ENCODE peak calls at places on chromosomes 16 and 17, in five cellular contexts. A is GM23248, S is fibroblast of lung, P is IMR-90, Y is MM.1S. I is an unnamed sample.

GRCh38 chr16:59635674-59636073 is 901.6 kb upstream of the GOT2 start:
- DNase-seq in A (peak; percentile 21), S (peak; percentile 86), P (peak; percentile 65), Y (no peak), I (no peak)

GRCh38 chr16:71540-72341 is 690 bp downstream of the RHBDF1 start:
- DNase-seq in A (peak; percentile 91), S (peak; percentile 78), P (peak; percentile 76), Y (no peak), I (peak; percentile 99)

GRCh38 chr17:12613566-12613965 is 52.1 kb upstream of the MYOCD start:
- DNase-seq in A (peak; percentile 26), S (peak; percentile 69), P (peak; percentile 89), Y (no peak), I (no peak)

GRCh38 chr16:3776316-3776715 is 59.0 kb upstream of the TRAP1 start:
- DNase-seq in A (no peak), S (no peak), P (no peak), Y (no peak), I (no peak)

GRCh38 chr17:7295230-7296180 is 1.1 kb upstream of the YBX2 start:
- DNase-seq in A (no peak), S (no peak), P (no peak), Y (no peak), I (peak; percentile 59)

GRCh38 chr16:58421529-58421928 is 29.3 kb downstream of the GINS3 start:
- DNase-seq in A (peak; percentile 24), S (peak; percentile 81), P (peak; percentile 37), Y (no peak), I (no peak)

GRCh38 chr17:21194210-21194609 is 19.8 kb downstream of the TMEM11 start:
- DNase-seq in A (peak; percentile 30), S (no peak), P (no peak), Y (no peak), I (peak; percentile 22)

GRCh38 chr17:73551756-73552155 is 92.5 kb downstream of the SDK2 start:
- DNase-seq in A (no peak), S (no peak), P (no peak), Y (no peak), I (peak; percentile 8)

GRCh38 chr17:59550703-59551102 is 14.7 kb upstream of the DHX40 start:
- DNase-seq in A (no peak), S (no peak), P (no peak), Y (no peak), I (no peak)

GRCh38 chr17:72053069-72053846 is 67.6 kb upstream of the SOX9 start:
- DNase-seq in A (peak; percentile 4), S (no peak), P (no peak), Y (no peak), I (no peak)

GRCh38 chr17:64771980-64772844 is 110.1 kb upstream of the SMURF2 start:
- DNase-seq in A (no peak), S (no peak), P (no peak), Y (no peak), I (no peak)

GRCh38 chr17:8867361-8867981 is at the start of gene PIK3R6:
- DNase-seq in A (no peak), S (no peak), P (no peak), Y (no peak), I (no peak)

GRCh38 chr17:77728022-77728671 is 230.4 kb upstream of the TNRC6C start:
- DNase-seq in A (peak; percentile 33), S (no peak), P (no peak), Y (no peak), I (no peak)

GRCh38 chr16:62064173-62064572 is 27.9 kb upstream of the CDH8 start:
- DNase-seq in A (no peak), S (no peak), P (no peak), Y (no peak), I (no peak)

GRCh38 chr16:62068747-62069146 is 32.5 kb upstream of the CDH8 start:
- DNase-seq in A (peak; percentile 0), S (no peak), P (no peak), Y (peak; percentile 35), I (no peak)

GRCh38 chr16:62067981-62068380 is 31.7 kb upstream of the CDH8 start:
- DNase-seq in A (no peak), S (no peak), P (no peak), Y (no peak), I (no peak)

GRCh38 chr16:62066747-62067146 is 30.5 kb upstream of the CDH8 start:
- DNase-seq in A (no peak), S (no peak), P (no peak), Y (no peak), I (no peak)

GRCh38 chr16:62067182-62067581 is 30.9 kb upstream of the CDH8 start:
- DNase-seq in A (no peak), S (no peak), P (no peak), Y (no peak), I (no peak)
- H3K4me2 ChIP-seq in A (no peak overlapping the region), S (no peak overlapping the region), P (no peak overlapping the region), Y (no peak overlapping the region), I (no peak overlapping the region)

DNA sequence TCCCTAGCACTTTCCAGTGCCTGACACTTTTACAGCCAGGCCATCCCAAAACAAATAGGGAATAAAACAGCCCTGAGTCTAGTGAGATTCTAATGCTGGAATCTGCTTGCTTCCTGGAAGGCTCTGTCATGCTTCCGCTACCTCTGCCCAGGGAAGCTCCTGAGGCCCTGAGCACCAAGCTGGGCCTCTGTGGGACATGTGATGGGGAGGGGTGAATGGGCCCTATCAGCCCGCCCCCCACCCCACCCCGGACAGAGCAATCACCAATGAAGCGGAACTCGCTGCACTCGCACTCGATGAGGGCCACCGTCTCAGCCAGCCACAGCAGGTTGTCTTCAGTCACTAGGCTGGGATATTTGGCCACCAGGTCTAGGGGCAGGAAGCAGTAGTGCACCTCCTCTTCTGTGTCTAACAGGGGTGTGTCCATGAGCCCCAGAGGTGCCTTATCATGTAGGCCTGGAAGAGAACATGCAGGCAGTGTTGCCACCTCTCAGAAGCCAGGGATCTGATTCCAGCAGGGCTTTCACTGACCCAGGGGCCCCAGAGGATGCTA is 23.6 kb downstream of the KCTD19 start:
- DNase-seq in A (no peak), S (no peak), P (no peak), Y (no peak), I (peak; percentile 48)
- H3K4me2 ChIP-seq in A (no peak overlapping the region), S (no peak overlapping the region), P (no peak overlapping the region), Y (no peak overlapping the region), I (no peak overlapping the region)

GRCh38 chr17:81939881-81940385 is 2.8 kb upstream of the PYCR1 start:
- DNase-seq in A (peak; percentile 75), S (peak; percentile 44), P (no peak), Y (no peak), I (no peak)
- H3K4me2 ChIP-seq in A (peak overlapping the region; percentile 29), S (peak overlapping the region; percentile 35), P (no peak overlapping the region), Y (no peak overlapping the region), I (peak overlapping the region; percentile 29)

DNA sequence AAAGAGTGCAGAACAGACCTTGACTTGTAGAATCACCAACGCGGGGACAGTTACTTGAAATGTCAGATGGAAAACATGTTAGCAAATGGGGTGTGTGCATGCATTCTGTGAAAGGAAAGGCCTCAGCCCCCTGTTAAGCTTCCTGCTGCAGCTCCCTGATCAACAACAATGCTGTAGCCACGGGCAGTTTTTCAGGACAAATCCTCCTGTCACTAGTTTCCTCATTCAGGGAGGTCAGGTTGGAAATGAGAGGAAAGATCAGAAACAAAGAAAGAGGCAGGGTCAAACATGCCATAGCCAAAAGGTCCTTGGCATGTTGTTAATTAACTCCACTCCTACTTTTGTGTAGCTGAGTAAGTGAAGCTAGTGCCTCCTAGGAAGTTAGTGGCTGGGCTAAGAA is 18.3 kb downstream of the SMIM36 start:
- DNase-seq in A (no peak), S (no peak), P (no peak), Y (no peak), I (no peak)
- H3K4me2 ChIP-seq in A (no peak overlapping the region), S (no peak overlapping the region), P (no peak overlapping the region), Y (no peak overlapping the region), I (no peak overlapping the region)

DNA sequence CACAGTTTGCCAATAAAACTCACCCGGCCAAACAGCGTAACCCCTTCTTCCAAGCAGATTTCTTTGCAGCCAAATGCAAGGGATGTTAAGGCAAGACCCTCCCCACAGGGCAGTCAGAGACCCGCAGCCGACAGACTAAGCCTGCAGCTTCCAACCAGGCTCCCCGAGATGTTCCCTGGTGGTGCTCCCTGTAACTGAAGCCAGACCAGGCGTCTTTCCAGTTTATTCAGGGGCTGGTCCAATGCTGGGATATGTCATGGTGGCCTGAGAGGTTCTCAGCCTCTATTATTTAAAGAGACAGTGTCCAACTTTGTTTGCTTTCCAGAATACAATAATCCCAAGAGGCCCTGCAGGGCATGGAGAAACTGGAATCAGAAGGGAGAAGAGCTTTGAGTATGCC is at the start of gene PMP22:
- DNase-seq in A (peak; percentile 48), S (no peak), P (no peak), Y (no peak), I (peak; percentile 83)
- H3K4me2 ChIP-seq in A (no peak within 1 kb of the TSS), S (peak within 1 kb of the TSS; percentile 52), P (no peak within 1 kb of the TSS), Y (no peak within 1 kb of the TSS), I (peak within 1 kb of the TSS; percentile 73)

GRCh38 chr17:34252890-34253525 is 2.1 kb upstream of the CCL2 start:
- DNase-seq in A (peak; percentile 80), S (peak; percentile 95), P (no peak), Y (no peak), I (no peak)
- H3K4me2 ChIP-seq in A (peak overlapping the region; percentile 77), S (peak overlapping the region; percentile 44), P (peak overlapping the region; percentile 42), Y (no peak overlapping the region), I (peak overlapping the region; percentile 88)

GRCh38 chr16:53985865-53986264 is 281.9 kb downstream of the FTO start:
- DNase-seq in A (no peak), S (no peak), P (no peak), Y (no peak), I (no peak)
- H3K4me2 ChIP-seq in A (no peak overlapping the region), S (no peak overlapping the region), P (no peak overlapping the region), Y (no peak overlapping the region), I (no peak overlapping the region)

DNA sequence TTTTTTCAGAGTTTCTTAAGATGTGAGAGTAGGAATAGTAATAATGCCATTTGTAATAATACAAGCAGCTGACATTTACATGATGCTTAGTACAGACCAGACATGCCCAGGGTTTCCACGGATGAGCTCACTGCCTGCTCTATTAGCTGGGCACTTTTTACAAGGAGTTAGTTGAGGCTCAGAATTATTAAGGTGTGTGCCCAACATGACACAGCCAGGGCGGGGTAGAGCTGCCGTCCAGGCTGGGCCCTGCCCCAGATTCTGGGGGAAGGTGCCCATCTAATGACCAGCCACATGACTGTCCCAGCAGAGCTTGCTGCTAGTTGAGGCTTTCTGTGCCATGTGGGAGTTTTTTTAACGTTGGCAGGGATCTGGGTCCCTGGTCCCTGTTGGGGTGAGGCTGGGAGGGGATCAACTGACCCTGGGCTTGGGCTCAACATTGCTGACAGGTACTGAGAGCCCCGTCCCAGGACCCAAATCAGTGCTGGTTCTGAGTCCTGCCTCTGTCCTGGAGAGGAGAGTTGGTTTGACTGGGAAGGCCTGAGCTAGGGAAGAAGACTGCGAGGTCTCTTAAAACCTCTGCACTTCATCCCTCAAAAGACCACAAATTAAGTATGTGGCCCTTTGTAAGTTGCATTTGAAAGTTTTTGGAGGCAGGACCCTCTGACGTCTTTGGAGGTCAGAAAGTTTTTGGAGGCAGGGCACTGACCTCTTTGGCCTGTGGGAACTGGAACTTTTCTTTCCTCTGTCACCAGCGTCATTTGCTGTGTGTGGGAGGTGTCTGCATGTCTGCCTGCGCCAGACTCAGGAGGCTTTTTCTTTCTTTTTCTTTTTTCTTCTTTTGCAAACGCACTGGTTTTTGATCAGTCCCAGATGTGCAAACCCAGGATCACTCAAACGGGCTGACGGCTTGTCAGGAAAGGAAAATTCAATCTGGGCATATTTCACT is 2.2 kb downstream of the CRISPLD2 start:
- DNase-seq in A (peak; percentile 71), S (no peak), P (no peak), Y (no peak), I (peak; percentile 61)
- H3K4me2 ChIP-seq in A (peak overlapping the region; percentile 95), S (peak overlapping the region; percentile 96), P (peak overlapping the region; percentile 75), Y (no peak overlapping the region), I (peak overlapping the region; percentile 99)

GRCh38 chr17:48066656-48067055 is 18.5 kb downstream of the NFE2L1 start:
- DNase-seq in A (peak; percentile 16), S (no peak), P (no peak), Y (no peak), I (no peak)
- H3K4me2 ChIP-seq in A (no peak overlapping the region), S (no peak overlapping the region), P (no peak overlapping the region), Y (no peak overlapping the region), I (no peak overlapping the region)

I was measured in osteoblast.